ENCODE peak calls at places on chromosomes 4 and X, in five cellular contexts. Z, Y, A, O and L are unnamed samples.

GRCh38 chr4:113738251-113738650 is 23.3 kb downstream of the CAMK2D start:
- DNase-seq in Z (no peak), Y (no peak), A (no peak), O (no peak), L (no peak)

GRCh38 chrX:97628807-97629596 is 745.3 kb downstream of the RPA4 start:
- DNase-seq in Z (no peak), Y (no peak), A (no peak), O (no peak), L (no peak)

GRCh38 chrX:34521563-34521962 is 135.5 kb downstream of the TMEM47 start:
- DNase-seq in Z (no peak), Y (no peak), A (no peak), O (no peak), L (no peak)

GRCh38 chrX:11934089-11934488 is 176.1 kb downstream of the MSL3 start:
- DNase-seq in Z (no peak), Y (no peak), A (no peak), O (no peak), L (no peak)

GRCh38 chr4:174071591-174071990 is 211.9 kb downstream of the FBXO8 start:
- DNase-seq in Z (no peak), Y (no peak), A (no peak), O (no peak), L (no peak)

GRCh38 chrX:17415242-17415815 is 40.3 kb downstream of the NHS start:
- DNase-seq in Z (no peak), Y (no peak), A (no peak), O (no peak), L (no peak)

GRCh38 chrX:134592303-134592702 is 66.0 kb downstream of the PLAC1 start:
- DNase-seq in Z (no peak), Y (no peak), A (no peak), O (no peak), L (no peak)

GRCh38 chr4:181858746-181859145 is 384.5 kb upstream of the TENM3 start:
- DNase-seq in Z (no peak), Y (no peak), A (no peak), O (no peak), L (no peak)

GRCh38 chr4:112296949-112297483 is at the start of gene ALPK1:
- DNase-seq in Z (no peak), Y (no peak), A (peak; percentile 71), O (no peak), L (no peak)

GRCh38 chr4:149279331-149279730 is 536.3 kb downstream of the IQCM start:
- DNase-seq in Z (no peak), Y (no peak), A (no peak), O (no peak), L (no peak)

GRCh38 chrX:39944416-39944815 is 153.3 kb downstream of the BCOR start:
- DNase-seq in Z (no peak), Y (no peak), A (no peak), O (no peak), L (no peak)

GRCh38 chr4:55068522-55068921 is 56.9 kb downstream of the KDR start:
- DNase-seq in Z (no peak), Y (no peak), A (no peak), O (no peak), L (no peak)

GRCh38 chrX:292900-293897 is 12.0 kb downstream of the PLCXD1 start:
- DNase-seq in Z (peak; percentile 29), Y (peak; percentile 22), A (no peak), O (no peak), L (peak; percentile 62)

GRCh38 chr4:139791681-139792080 is 126.1 kb downstream of the MGST2 start:
- DNase-seq in Z (no peak), Y (no peak), A (no peak), O (no peak), L (no peak)

GRCh38 chr4:159764343-159764952 is 661.6 kb downstream of the RAPGEF2 start:
- DNase-seq in Z (no peak), Y (no peak), A (peak; percentile 8), O (no peak), L (no peak)

GRCh38 chr4:172758586-172759340 is 409.8 kb upstream of the GALNT7 start:
- DNase-seq in Z (no peak), Y (no peak), A (peak; percentile 21), O (no peak), L (no peak)

GRCh38 chr4:95531141-95531540 is 17.6 kb downstream of the UNC5C start:
- DNase-seq in Z (no peak), Y (no peak), A (no peak), O (no peak), L (no peak)

GRCh38 chr4:14726441-14727405 is 275.6 kb upstream of the CPEB2 start:
- DNase-seq in Z (no peak), Y (peak; percentile 59), A (peak; percentile 40), O (no peak), L (no peak)

GRCh38 chr4:188432328-188432727 is 293.1 kb downstream of the TRIML1 start:
- DNase-seq in Z (no peak), Y (no peak), A (no peak), O (no peak), L (no peak)

GRCh38 chr4:81472249-81473085 is 760 bp upstream of the RASGEF1B start:
- DNase-seq in Z (no peak), Y (peak; percentile 35), A (peak; percentile 14), O (no peak), L (no peak)

GRCh38 chrX:154596290-154596929 is 11.5 kb downstream of the CTAG1A start:
- DNase-seq in Z (no peak), Y (no peak), A (no peak), O (no peak), L (no peak)

GRCh38 chr4:65791111-65791806 is 121.0 kb upstream of the EPHA5 start:
- DNase-seq in Z (no peak), Y (no peak), A (no peak), O (no peak), L (no peak)

GRCh38 chrX:11261260-11261659 is 32.0 kb upstream of the AMELX start:
- DNase-seq in Z (no peak), Y (no peak), A (no peak), O (no peak), L (no peak)

GRCh38 chrX:40644175-40644574 is 3.2 kb downstream of the CXorf38 start:
- DNase-seq in Z (no peak), Y (no peak), A (no peak), O (no peak), L (no peak)

GRCh38 chr4:107333518-107333917 is 297.4 kb upstream of the DKK2 start:
- DNase-seq in Z (no peak), Y (no peak), A (no peak), O (no peak), L (no peak)

GRCh38 chr4:116400480-116400879 is 684.9 kb downstream of the TRAM1L1 start:
- DNase-seq in Z (no peak), Y (no peak), A (no peak), O (no peak), L (no peak)

GRCh38 chr4:8260656-8261111 is 8.9 kb upstream of the HTRA3 start:
- DNase-seq in Z (peak; percentile 79), Y (no peak), A (no peak), O (no peak), L (peak; percentile 55)

GRCh38 chrX:10855845-10856244 is 235.5 kb upstream of the MID1 start:
- DNase-seq in Z (no peak), Y (no peak), A (no peak), O (no peak), L (no peak)

GRCh38 chrX:12210921-12211320 is 72.6 kb downstream of the FRMPD4 start:
- DNase-seq in Z (no peak), Y (no peak), A (no peak), O (no peak), L (no peak)

GRCh38 chr4:26008737-26009136 is 94.7 kb downstream of the SMIM20 start:
- DNase-seq in Z (no peak), Y (no peak), A (no peak), O (no peak), L (no peak)

GRCh38 chr4:82892467-82892802 is 1.5 kb upstream of the SEC31A start:
- DNase-seq in Z (no peak), Y (no peak), A (no peak), O (no peak), L (no peak)

GRCh38 chr4:154465085-154465484 is 26.5 kb downstream of the DCHS2 start:
- DNase-seq in Z (no peak), Y (no peak), A (no peak), O (no peak), L (no peak)

GRCh38 chrX:131778269-131779218 is 234.7 kb downstream of the OR13H1 start:
- DNase-seq in Z (peak; percentile 66), Y (peak; percentile 77), A (peak; percentile 46), O (no peak), L (peak; percentile 22)

GRCh38 chr4:101037938-101038413 is 309.4 kb downstream of the PPP3CA start:
- DNase-seq in Z (no peak), Y (no peak), A (no peak), O (no peak), L (no peak)

GRCh38 chr4:101039367-101039766 is 308.0 kb downstream of the PPP3CA start:
- DNase-seq in Z (no peak), Y (no peak), A (no peak), O (no peak), L (no peak)

GRCh38 chr4:101037249-101037648 is 310.1 kb downstream of the PPP3CA start:
- DNase-seq in Z (no peak), Y (no peak), A (no peak), O (no peak), L (no peak)

GRCh38 chr4:101042847-101043246 is 304.5 kb downstream of the PPP3CA start:
- DNase-seq in Z (no peak), Y (no peak), A (no peak), O (no peak), L (no peak)

DNA sequence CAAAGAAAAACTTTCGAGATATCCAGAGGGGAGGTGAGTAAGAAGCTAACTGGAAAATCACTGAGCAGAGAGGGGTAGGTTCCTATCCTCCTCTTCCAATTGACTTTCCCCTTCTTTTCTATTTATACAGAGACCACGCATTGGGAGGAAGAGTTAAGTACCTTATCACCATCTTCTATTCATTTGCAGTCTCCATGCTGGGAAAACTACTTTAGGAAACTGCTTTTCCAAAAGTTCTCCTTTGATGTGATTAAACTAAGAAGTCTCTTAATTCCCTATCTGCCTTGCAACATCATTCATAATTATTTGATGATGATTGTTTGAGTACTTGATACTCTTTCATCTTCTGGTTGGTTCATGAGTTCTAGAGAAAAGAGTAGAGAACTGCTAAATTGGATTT is 306.6 kb downstream of the PPP3CA start:
- DNase-seq in Z (no peak), Y (no peak), A (no peak), O (no peak), L (no peak)
- H3K4me1 ChIP-seq in Z (no peaks in the 10 kb centered on the region), Y (no peaks in the 10 kb centered on the region), A (no peaks in the 10 kb centered on the region), O (no peaks in the 10 kb centered on the region), L (peaks cover 4% of the 10 kb centered on the region)

GRCh38 chrX:152949114-152949513 is 44.8 kb downstream of the PNMA5 start:
- DNase-seq in Z (peak; percentile 19), Y (no peak), A (no peak), O (no peak), L (no peak)
- H3K27ac ChIP-seq in Z (no peak overlapping the region), Y (no peak overlapping the region), A (no peak overlapping the region), O (no peak overlapping the region), L (no peak overlapping the region)

DNA sequence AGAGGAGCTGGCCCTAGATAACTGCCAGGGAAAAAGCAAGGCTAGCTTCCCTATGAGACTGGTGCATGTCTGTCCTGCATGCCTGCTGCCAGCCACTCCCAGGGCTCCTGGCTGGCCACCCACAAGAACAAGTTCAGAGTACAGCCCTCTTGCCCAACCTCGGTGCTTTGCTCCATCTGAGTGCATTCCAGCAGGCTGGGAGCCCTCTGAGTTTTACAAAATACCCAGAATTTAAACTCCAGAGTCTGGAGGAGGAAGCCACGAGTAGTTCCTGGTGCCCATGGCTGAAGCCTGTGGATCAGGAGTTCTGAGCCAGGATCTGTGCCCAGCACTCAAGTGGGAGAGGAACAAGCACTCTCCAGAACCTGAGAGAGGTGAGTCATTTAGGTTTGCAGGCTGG is 111.6 kb downstream of the MAGEE2 start:
- DNase-seq in Z (no peak), Y (no peak), A (no peak), O (no peak), L (no peak)
- TF ChIP-seq EP300 in Z (no peak), Y (no peak), A (no peak), O (no peak), L (no peak)

GRCh38 chr4:19372365-19372764 is 879.3 kb upstream of the SLIT2 start:
- DNase-seq in Z (no peak), Y (no peak), A (no peak), O (no peak), L (no peak)
- H3K4me1 ChIP-seq in Z (no peaks in the 10 kb centered on the region), Y (no peaks in the 10 kb centered on the region), A (no peaks in the 10 kb centered on the region), O (no peaks in the 10 kb centered on the region), L (no peaks in the 10 kb centered on the region)